ENCODE peak calls at places on chromosomes 16 and 17, in four cellular contexts. Z, K, C and X are unnamed samples.

GRCh38 chr17:2364132-2365116 is 27.1 kb downstream of the SGSM2 start:
- DNase-seq in Z (no peak), C (no peak), K (peak; percentile 70), X (peak; percentile 76)

GRCh38 chr16:88542231-88542630 is 28.0 kb upstream of the ZC3H18 start:
- DNase-seq in Z (no peak), K (no peak), C (no peak), X (no peak)

GRCh38 chr17:29710891-29711418 is 88.2 kb upstream of the CORO6 start:
- DNase-seq in C (no peak), Z (no peak), K (no peak), X (no peak)

GRCh38 chr17:6110592-6110991 is 40.4 kb downstream of the WSCD1 start:
- DNase-seq in C (no peak), Z (no peak), K (no peak), X (no peak)

GRCh38 chr16:12515771-12516170 is 287.9 kb downstream of the CPPED1 start:
- DNase-seq in C (no peak), K (no peak), Z (no peak), X (no peak)

GRCh38 chr16:67723151-67723915 is 4.2 kb upstream of the GFOD2 start:
- DNase-seq in C (no peak), K (no peak), Z (no peak), X (no peak)

GRCh38 chr17:9414471-9414870 is 161.1 kb downstream of the STX8 start:
- DNase-seq in C (no peak), K (no peak), Z (no peak), X (no peak)

GRCh38 chr17:5794881-5795486 is 210.7 kb upstream of the NLRP1 start:
- DNase-seq in C (no peak), K (no peak), Z (no peak), X (no peak)

GRCh38 chr16:10536814-10537389 is 43.5 kb downstream of the EMP2 start:
- DNase-seq in Z (no peak), K (no peak), C (no peak), X (no peak)

GRCh38 chr16:68144008-68144407 is 58.8 kb downstream of the NFATC3 start:
- DNase-seq in C (no peak), K (no peak), Z (no peak), X (no peak)

DNA sequence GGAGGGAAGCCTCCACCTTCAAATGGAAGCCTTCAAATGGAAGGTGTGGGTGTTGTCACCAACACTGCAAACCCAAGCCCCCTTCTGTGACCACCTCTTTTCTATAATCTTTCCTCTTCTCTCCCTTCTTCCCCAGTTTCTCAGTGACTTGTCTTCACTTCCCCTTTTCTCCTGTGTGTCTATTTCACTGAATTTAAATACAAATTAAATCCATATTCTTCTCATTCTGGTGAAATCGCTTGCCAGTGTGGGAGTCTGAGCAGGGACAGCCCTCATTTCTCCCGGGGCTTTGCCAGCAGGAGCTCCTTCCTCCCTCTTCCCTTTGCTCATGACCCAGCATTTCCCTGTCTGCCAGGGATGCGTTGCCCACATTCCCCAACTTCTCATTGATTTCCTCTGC is 6.4 kb upstream of the ITGAX start:
- DNase-seq in C (no peak), K (no peak), Z (no peak), X (no peak)
- H3K4me1 ChIP-seq in C (no peaks in the 10 kb centered on the region), K (no peaks in the 10 kb centered on the region), Z (no peaks in the 10 kb centered on the region), X (no peaks in the 10 kb centered on the region)

DNA sequence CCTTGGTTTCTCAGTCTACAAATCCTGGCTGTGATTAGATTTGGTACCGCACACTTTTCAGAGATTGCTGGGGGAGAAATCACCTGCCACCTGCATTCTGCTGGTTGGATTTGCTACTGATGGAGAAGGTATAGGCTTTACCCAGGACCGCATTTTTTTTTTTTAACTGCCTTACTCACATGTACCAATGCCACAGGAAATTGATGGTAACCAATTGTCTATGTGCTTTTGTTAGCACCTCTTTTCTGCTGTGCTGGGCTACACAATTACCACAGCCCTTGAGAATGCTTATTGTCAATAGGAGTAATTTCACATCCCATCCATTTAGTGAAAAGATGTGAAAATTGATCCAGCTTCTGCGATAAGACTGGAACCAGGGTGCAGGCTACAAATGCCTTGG is 74.4 kb upstream of the TANC2 start:
- DNase-seq in K (no peak), C (no peak), Z (no peak), X (no peak)
- H3K27ac ChIP-seq in K (no peak overlapping the region), C (no peak overlapping the region), Z (no peak overlapping the region), X (no peak overlapping the region)

DNA sequence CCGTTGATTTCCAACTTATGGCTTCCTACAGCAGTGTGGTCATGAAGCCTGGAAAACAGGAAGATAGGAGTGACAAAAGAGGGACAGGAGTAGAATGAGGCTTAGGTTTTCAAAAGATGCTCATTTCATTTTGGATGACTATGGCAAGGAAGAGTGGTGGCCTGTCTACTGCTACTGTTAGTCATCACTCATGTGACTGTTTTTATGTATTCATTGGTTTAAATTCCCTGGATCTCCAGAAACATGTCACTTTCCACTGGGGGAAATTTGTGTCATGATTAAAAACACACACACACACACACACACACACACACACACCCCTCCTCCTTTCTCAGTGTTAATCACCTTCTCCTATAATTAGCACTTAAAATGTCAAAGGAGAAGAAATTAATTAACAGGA is 1.1 kb upstream of the CYLD start:
- DNase-seq in Z (no peak), K (no peak), C (no peak), X (no peak)
- H3K4me1 ChIP-seq in Z (peaks cover 15% of the 10 kb centered on the region), K (peaks cover 41% of the 10 kb centered on the region), C (peaks cover 4% of the 10 kb centered on the region), X (peaks cover 5% of the 10 kb centered on the region)

GRCh38 chr16:85448557-85449194 is 164.4 kb upstream of the GSE1 start:
- DNase-seq in Z (no peak), C (no peak), K (no peak), X (no peak)
- H3K27ac ChIP-seq in Z (no peak overlapping the region), C (no peak overlapping the region), K (no peak overlapping the region), X (no peak overlapping the region)

GRCh38 chr16:57771141-57771785 is 31.0 kb downstream of the KIFC3 start:
- DNase-seq in K (no peak), Z (no peak), C (no peak), X (no peak)

GRCh38 chr16:57773019-57773418 is 29.3 kb downstream of the KIFC3 start:
- DNase-seq in K (no peak), Z (no peak), C (no peak), X (no peak)

GRCh38 chr16:57775661-57776469 is 26.4 kb downstream of the KIFC3 start:
- DNase-seq in Z (no peak), C (peak; percentile 81), K (no peak), X (no peak)

GRCh38 chr16:57774886-57775285 is 27.4 kb downstream of the KIFC3 start:
- DNase-seq in K (no peak), Z (no peak), C (no peak), X (no peak)

GRCh38 chr16:57773680-57774295 is 28.5 kb downstream of the KIFC3 start:
- DNase-seq in K (peak; percentile 46), C (no peak), Z (no peak), X (peak; percentile 65)
- H3K4me1 ChIP-seq in K (peaks cover 9% of the 10 kb centered on the region), C (no peaks in the 10 kb centered on the region), Z (peaks cover 4% of the 10 kb centered on the region), X (peaks cover 8% of the 10 kb centered on the region)

DNA sequence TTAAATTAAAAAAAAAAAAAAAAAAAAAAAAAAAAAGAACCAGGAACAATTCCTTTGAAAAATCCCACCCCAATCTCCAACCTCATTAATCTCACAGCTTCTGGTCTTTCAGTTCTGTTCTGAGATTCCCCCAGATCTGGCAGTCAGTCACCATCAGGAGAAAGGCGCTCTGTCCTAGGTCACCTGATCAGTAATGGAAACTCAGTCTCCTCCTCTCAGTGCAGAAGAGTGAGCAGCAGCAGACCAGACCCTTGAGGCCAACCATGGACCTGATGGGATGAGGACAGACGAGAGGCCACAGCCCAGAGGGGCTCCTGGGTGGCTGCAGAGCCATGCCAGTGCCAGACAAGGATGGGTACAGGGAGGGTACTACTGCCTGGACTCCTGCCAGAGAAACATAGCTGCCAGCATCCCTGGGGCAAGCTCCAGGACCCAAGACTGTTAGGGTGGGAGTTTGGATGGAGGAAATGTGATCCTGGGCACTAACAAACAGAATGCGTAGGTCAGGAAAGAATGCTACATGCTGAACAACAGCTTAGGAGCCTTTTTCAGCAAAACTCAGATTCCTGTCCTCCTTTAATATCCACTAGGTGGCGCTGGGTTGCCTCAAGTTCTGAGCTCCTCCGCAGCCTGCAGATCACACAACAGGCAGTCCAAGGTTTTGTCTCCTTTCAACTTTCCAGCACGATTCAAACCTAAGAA is 28.7 kb downstream of the MPG start:
- DNase-seq in Z (peak; percentile 34), K (no peak), C (peak; percentile 67), X (no peak)
- H3K27ac ChIP-seq in Z (no peak overlapping the region), K (no peak overlapping the region), C (no peak overlapping the region), X (no peak overlapping the region)

GRCh38 chr16:57145046-57145963 is 40.5 kb downstream of the PSME3IP1 start:
- DNase-seq in K (no peak), C (no peak), Z (no peak), X (no peak)

GRCh38 chr16:57147381-57148191 is 38.3 kb downstream of the PSME3IP1 start:
- DNase-seq in C (no peak), K (no peak), Z (no peak), X (peak; percentile 43)

GRCh38 chr16:57145964-57146647 is 39.7 kb downstream of the PSME3IP1 start:
- DNase-seq in K (no peak), Z (no peak), C (no peak), X (no peak)

GRCh38 chr16:57148481-57148880 is 37.4 kb downstream of the PSME3IP1 start:
- DNase-seq in C (no peak), K (no peak), Z (no peak), X (no peak)

DNA sequence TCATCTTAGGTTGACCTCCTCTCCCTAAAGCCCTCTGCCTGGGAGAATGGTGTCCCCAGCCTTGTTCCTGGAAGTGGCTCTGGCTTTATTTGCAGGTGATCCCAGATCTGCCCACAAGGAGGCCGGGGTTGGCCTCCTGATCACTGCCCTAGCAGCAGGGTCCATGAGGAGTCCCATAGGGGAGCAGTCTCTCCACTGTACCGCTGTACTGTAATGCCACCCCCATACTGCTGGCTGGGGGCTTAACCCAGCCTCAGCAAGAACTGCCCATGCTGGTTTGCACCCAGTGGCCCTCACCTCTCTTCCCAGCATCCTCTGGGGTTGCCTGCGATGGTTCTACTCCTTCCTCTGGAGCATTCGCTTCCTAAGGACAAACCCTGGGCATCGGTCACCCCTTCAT is 39.1 kb downstream of the PSME3IP1 start:
- DNase-seq in C (no peak), K (no peak), Z (no peak), X (no peak)
- H3K4me1 ChIP-seq in C (peaks cover 52% of the 10 kb centered on the region), K (peaks cover 97% of the 10 kb centered on the region), Z (no peaks in the 10 kb centered on the region), X (peaks cover 87% of the 10 kb centered on the region)

DNA sequence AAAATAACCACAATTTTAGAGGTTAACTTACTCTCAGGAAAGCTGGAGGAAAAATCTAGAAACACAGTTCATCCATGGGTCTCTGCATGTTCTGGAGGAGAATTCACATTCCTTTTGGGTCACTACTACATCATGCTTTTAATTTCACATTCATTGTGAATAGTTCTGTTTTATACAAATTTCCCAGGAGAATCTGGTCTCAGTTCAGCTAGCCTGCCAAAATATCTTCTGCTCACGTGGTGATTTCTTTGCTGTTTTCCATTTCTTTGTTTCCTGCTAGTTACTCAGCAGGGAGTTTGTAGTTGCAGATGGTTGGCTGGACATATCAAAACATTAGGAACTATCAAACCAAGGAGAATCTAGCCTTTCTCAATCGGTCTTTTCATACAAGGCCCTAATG is at the start of gene ABCA9:
- DNase-seq in K (no peak), C (no peak), Z (no peak), X (peak; percentile 28)
- H3K27ac ChIP-seq in K (peak within 1 kb of the TSS; percentile 83), C (no peak within 1 kb of the TSS), Z (no peak within 1 kb of the TSS), X (peak within 1 kb of the TSS; percentile 22)